ENCODE peak calls at places on chromosome 22, in ten cellular contexts. One of them, this sample, is unnamed.

GRCh38 chr22:25898707-25899365 is 156.8 kb downstream of the MYO18B start:
- DNase-seq in hypothalamus: no peak
- DNase-seq in endothelial cell of umbilical vein: no peak
- DNase-seq in H54: peak
- DNase-seq in stimulated activated CD4-positive, alpha-beta T cell treated with anti-CD3 and anti-CD28 coated beads, Interleukin-15, amount 100 ng/mL, for 24 hours: no peak
- DNase-seq in Right ventricle myocardium superior: no peak
- DNase-seq in Panc1: no peak
- DNase-seq in transverse colon: no peak
- DNase-seq in lung: no peak
- DNase-seq in posterior cingulate gyrus: no peak
- DNase-seq in this sample: no peak

GRCh38 chr22:44491666-44492405 is 6.2 kb downstream of the RTL6 start:
- DNase-seq in hypothalamus: no peak
- DNase-seq in endothelial cell of umbilical vein: no peak
- DNase-seq in H54: no peak
- DNase-seq in stimulated activated CD4-positive, alpha-beta T cell treated with anti-CD3 and anti-CD28 coated beads, Interleukin-15, amount 100 ng/mL, for 24 hours: no peak
- DNase-seq in Right ventricle myocardium superior: no peak
- DNase-seq in Panc1: no peak
- DNase-seq in transverse colon: no peak
- DNase-seq in lung: no peak
- DNase-seq in posterior cingulate gyrus: no peak
- DNase-seq in this sample: no peak

GRCh38 chr22:28883917-28884753 is 763 bp downstream of the ZNRF3 start:
- DNase-seq in hypothalamus: no peak
- DNase-seq in endothelial cell of umbilical vein: peak
- DNase-seq in H54: no peak
- DNase-seq in stimulated activated CD4-positive, alpha-beta T cell treated with anti-CD3 and anti-CD28 coated beads, Interleukin-15, amount 100 ng/mL, for 24 hours: peak
- DNase-seq in Right ventricle myocardium superior: peak
- DNase-seq in Panc1: no peak
- DNase-seq in transverse colon: peak
- DNase-seq in lung: no peak
- DNase-seq in posterior cingulate gyrus: no peak
- DNase-seq in this sample: no peak

GRCh38 chr22:49055406-49055805 is 772.3 kb downstream of the BRD1 start:
- DNase-seq in hypothalamus: no peak
- DNase-seq in endothelial cell of umbilical vein: no peak
- DNase-seq in H54: no peak
- DNase-seq in stimulated activated CD4-positive, alpha-beta T cell treated with anti-CD3 and anti-CD28 coated beads, Interleukin-15, amount 100 ng/mL, for 24 hours: no peak
- DNase-seq in Right ventricle myocardium superior: no peak
- DNase-seq in Panc1: no peak
- DNase-seq in transverse colon: no peak
- DNase-seq in lung: no peak
- DNase-seq in posterior cingulate gyrus: no peak
- DNase-seq in this sample: no peak

GRCh38 chr22:31247726-31248125 is 35.6 kb downstream of the LIMK2 start:
- DNase-seq in hypothalamus: no peak
- DNase-seq in endothelial cell of umbilical vein: no peak
- DNase-seq in H54: no peak
- DNase-seq in stimulated activated CD4-positive, alpha-beta T cell treated with anti-CD3 and anti-CD28 coated beads, Interleukin-15, amount 100 ng/mL, for 24 hours: no peak
- DNase-seq in Right ventricle myocardium superior: no peak
- DNase-seq in Panc1: no peak
- DNase-seq in transverse colon: no peak
- DNase-seq in lung: no peak
- DNase-seq in posterior cingulate gyrus: no peak
- DNase-seq in this sample: no peak

GRCh38 chr22:36411589-36412258 is 24.0 kb upstream of the MYH9 start:
- DNase-seq in hypothalamus: no peak
- DNase-seq in endothelial cell of umbilical vein: no peak
- DNase-seq in H54: no peak
- DNase-seq in stimulated activated CD4-positive, alpha-beta T cell treated with anti-CD3 and anti-CD28 coated beads, Interleukin-15, amount 100 ng/mL, for 24 hours: peak
- DNase-seq in Right ventricle myocardium superior: no peak
- DNase-seq in Panc1: no peak
- DNase-seq in transverse colon: peak
- DNase-seq in lung: no peak
- DNase-seq in posterior cingulate gyrus: no peak
- DNase-seq in this sample: no peak

GRCh38 chr22:29478326-29479276 is 1.4 kb upstream of the NEFH start:
- DNase-seq in hypothalamus: no peak
- DNase-seq in endothelial cell of umbilical vein: peak
- DNase-seq in H54: peak
- DNase-seq in stimulated activated CD4-positive, alpha-beta T cell treated with anti-CD3 and anti-CD28 coated beads, Interleukin-15, amount 100 ng/mL, for 24 hours: peak
- DNase-seq in Right ventricle myocardium superior: no peak
- DNase-seq in Panc1: no peak
- DNase-seq in transverse colon: no peak
- DNase-seq in lung: no peak
- DNase-seq in posterior cingulate gyrus: no peak
- DNase-seq in this sample: no peak

GRCh38 chr22:38566726-38567504 is 3.1 kb downstream of the DMC1 start:
- DNase-seq in hypothalamus: no peak
- DNase-seq in endothelial cell of umbilical vein: no peak
- DNase-seq in H54: no peak
- DNase-seq in stimulated activated CD4-positive, alpha-beta T cell treated with anti-CD3 and anti-CD28 coated beads, Interleukin-15, amount 100 ng/mL, for 24 hours: no peak
- DNase-seq in Right ventricle myocardium superior: no peak
- DNase-seq in Panc1: no peak
- DNase-seq in transverse colon: no peak
- DNase-seq in lung: no peak
- DNase-seq in posterior cingulate gyrus: no peak
- DNase-seq in this sample: no peak

GRCh38 chr22:22408731-22409696 is 99.5 kb downstream of the ZNF280B start:
- DNase-seq in hypothalamus: no peak
- DNase-seq in endothelial cell of umbilical vein: no peak
- DNase-seq in H54: no peak
- DNase-seq in stimulated activated CD4-positive, alpha-beta T cell treated with anti-CD3 and anti-CD28 coated beads, Interleukin-15, amount 100 ng/mL, for 24 hours: peak
- DNase-seq in Right ventricle myocardium superior: no peak
- DNase-seq in Panc1: no peak
- DNase-seq in transverse colon: peak
- DNase-seq in lung: no peak
- DNase-seq in posterior cingulate gyrus: no peak
- DNase-seq in this sample: no peak

GRCh38 chr22:32785636-32786418 is 15.7 kb upstream of the TIMP3 start:
- DNase-seq in hypothalamus: no peak
- DNase-seq in endothelial cell of umbilical vein: no peak
- DNase-seq in H54: no peak
- DNase-seq in stimulated activated CD4-positive, alpha-beta T cell treated with anti-CD3 and anti-CD28 coated beads, Interleukin-15, amount 100 ng/mL, for 24 hours: no peak
- DNase-seq in Right ventricle myocardium superior: no peak
- DNase-seq in Panc1: no peak
- DNase-seq in transverse colon: no peak
- DNase-seq in lung: no peak
- DNase-seq in posterior cingulate gyrus: no peak
- DNase-seq in this sample: no peak

GRCh38 chr22:36790648-36791047 is 14.7 kb upstream of the IFT27 start:
- DNase-seq in hypothalamus: no peak
- DNase-seq in endothelial cell of umbilical vein: no peak
- DNase-seq in H54: no peak
- DNase-seq in stimulated activated CD4-positive, alpha-beta T cell treated with anti-CD3 and anti-CD28 coated beads, Interleukin-15, amount 100 ng/mL, for 24 hours: peak
- DNase-seq in Right ventricle myocardium superior: no peak
- DNase-seq in Panc1: no peak
- DNase-seq in transverse colon: no peak
- DNase-seq in lung: no peak
- DNase-seq in posterior cingulate gyrus: no peak
- DNase-seq in this sample: no peak

This sample was measured in KG1.